ENCODE peak calls at places on chromosomes 16 and 17, in six cellular contexts. D is cardiac muscle cell; G is GM06990; U is CD8-positive, alpha-beta memory T cell; M is left ventricle myocardium inferior; B is NT2/D1. Y is an unnamed sample. For H3K36me3, the result is how much of the 10 kb centered on the place peaks cover.

GRCh38 chr16:62225675-62226074 is 189.4 kb upstream of the CDH8 start:
- DNase-seq in D (peak), B (peak), U (no peak), G (no peak), M (peak), Y (peak)

GRCh38 chr17:58335779-58336455 is 7.3 kb upstream of the TSPOAP1 start:
- DNase-seq in B (no peak), G (peak), M (no peak), U (peak), D (no peak), Y (peak)

GRCh38 chr17:67531291-67531690 is 154.2 kb downstream of the PITPNC1 start:
- DNase-seq in U (no peak), M (peak), B (no peak), D (peak), G (peak), Y (peak)

GRCh38 chr16:70561623-70562022 is 38.0 kb downstream of the SF3B3 start:
- DNase-seq in B (no peak), G (no peak), U (no peak), M (no peak), D (no peak), Y (no peak)

GRCh38 chr17:59627770-59628171 is 8.1 kb downstream of the CLTC start:
- DNase-seq in G (peak), U (no peak), D (no peak), B (no peak), M (no peak), Y (no peak)

GRCh38 chr16:71557299-71557698 is 19.6 kb downstream of the TAT start:
- DNase-seq in U (no peak), B (no peak), M (no peak), D (no peak), G (no peak), Y (no peak)

GRCh38 chr17:16100737-16101400 is 101.2 kb downstream of the TTC19 start:
- DNase-seq in B (no peak), D (peak), M (no peak), G (no peak), U (no peak), Y (no peak)

GRCh38 chr17:27888945-27889344 is 4.2 kb downstream of the LYRM9 start:
- DNase-seq in B (peak), M (no peak), D (peak), G (no peak), U (no peak), Y (no peak)

GRCh38 chr16:71479420-71479819 is 9.7 kb downstream of the ZNF19 start:
- DNase-seq in D (peak), G (no peak), M (no peak), B (peak), U (no peak), Y (no peak)

GRCh38 chr16:83713597-83713996 is 94.2 kb upstream of the HSBP1 start:
- DNase-seq in M (no peak), U (no peak), G (no peak), B (no peak), D (no peak), Y (no peak)

GRCh38 chr17:56939869-56940484 is 20.9 kb downstream of the COIL start:
- DNase-seq in M (no peak), U (peak), G (peak), D (peak), B (peak), Y (no peak)

GRCh38 chr16:74573622-74574021 is 33.3 kb downstream of the GLG1 start:
- DNase-seq in U (no peak), B (no peak), D (no peak), M (no peak), G (no peak), Y (no peak)

GRCh38 chr16:31215287-31216115 is 1.4 kb downstream of the PYDC1 start:
- DNase-seq in M (peak), G (no peak), B (peak), D (peak), U (peak), Y (no peak)

GRCh38 chr17:16478693-16479092 is 13.3 kb downstream of the LRRC75A start:
- DNase-seq in B (no peak), U (no peak), G (no peak), D (no peak), M (no peak), Y (no peak)

GRCh38 chr16:23302045-23302956 is at the start of gene SCNN1B:
- DNase-seq in G (peak), U (no peak), D (no peak), B (no peak), M (no peak), Y (no peak)

GRCh38 chr16:66478733-66479511 is 51.8 kb downstream of the BEAN1 start:
- DNase-seq in D (peak), G (peak), M (peak), B (peak), U (peak), Y (peak)

GRCh38 chr17:29949708-29950107 is 8.3 kb downstream of the EFCAB5 start:
- DNase-seq in D (no peak), U (no peak), B (no peak), G (no peak), M (no peak), Y (no peak)

GRCh38 chr16:38941-39892 is 14.2 kb downstream of the POLR3K start:
- DNase-seq in G (peak), B (no peak), D (no peak), U (peak), M (no peak), Y (peak)

GRCh38 chr17:260031-260791 is 78.8 kb upstream of the DOC2B start:
- DNase-seq in G (no peak), U (no peak), D (no peak), M (no peak), B (no peak), Y (peak)

GRCh38 chr16:85735225-85735722 is 15.6 kb downstream of the C16orf74 start:
- DNase-seq in G (peak), M (no peak), B (no peak), U (peak), D (no peak), Y (peak)

GRCh38 chr17:57876023-57876865 is 26.4 kb upstream of the MRPS23 start:
- DNase-seq in G (no peak), M (no peak), D (no peak), B (no peak), U (no peak), Y (no peak)

GRCh38 chr17:72591500-72592241 is 470.9 kb downstream of the SOX9 start:
- DNase-seq in M (no peak), U (no peak), D (peak), B (no peak), G (peak), Y (no peak)

GRCh38 chr17:38730526-38731379 is 612 bp downstream of the CISD3 start:
- DNase-seq in G (peak), D (peak), U (no peak), M (peak), B (no peak), Y (peak)

GRCh38 chr16:49365711-49366509 is 7.7 kb upstream of the C16orf78 start:
- DNase-seq in U (no peak), B (no peak), M (no peak), G (peak), D (no peak), Y (no peak)

GRCh38 chr16:71499775-71500364 is 10.7 kb upstream of the ZNF19 start:
- DNase-seq in M (no peak), B (peak), D (peak), U (peak), G (peak), Y (no peak)

GRCh38 chr17:2362416-2362815 is 25.1 kb downstream of the SGSM2 start:
- DNase-seq in G (no peak), B (no peak), D (no peak), M (no peak), U (no peak), Y (no peak)

GRCh38 chr17:15490634-15491261 is 23.3 kb upstream of the CDRT4 start:
- DNase-seq in U (no peak), G (no peak), M (peak), D (peak), B (peak), Y (peak)

GRCh38 chr17:83109793-83110645 is 30.6 kb downstream of the METRNL start:
- DNase-seq in D (peak), G (no peak), B (no peak), M (peak), U (no peak), Y (peak)

GRCh38 chr16:73011926-73012325 is 36.0 kb downstream of the ZFHX3 start:
- DNase-seq in D (no peak), M (no peak), U (no peak), B (no peak), G (no peak), Y (peak)

GRCh38 chr17:78615631-78616030 is 38.4 kb upstream of the DNAH17 start:
- DNase-seq in U (no peak), G (no peak), B (no peak), M (no peak), D (no peak), Y (no peak)

GRCh38 chr17:59751955-59752413 is 44.5 kb downstream of the VMP1 start:
- DNase-seq in G (peak), D (no peak), M (no peak), U (no peak), B (no peak), Y (no peak)

GRCh38 chr16:595942-596735 is 6.3 kb downstream of the RAB40C start:
- DNase-seq in M (no peak), B (no peak), G (no peak), D (no peak), U (no peak), Y (no peak)

GRCh38 chr16:399278-400019 is 2.2 kb upstream of the DECR2 start:
- DNase-seq in M (no peak), U (no peak), G (no peak), D (no peak), B (no peak), Y (no peak)

GRCh38 chr17:81335388-81336157 is 40.5 kb upstream of the SLC38A10 start:
- DNase-seq in B (no peak), U (no peak), G (no peak), M (no peak), D (no peak), Y (no peak)

GRCh38 chr17:34420254-34420766 is 57.3 kb upstream of the CCL1 start:
- DNase-seq in B (peak), G (peak), M (peak), D (peak), U (peak), Y (peak)

GRCh38 chr16:4683255-4684029 is 9.9 kb upstream of the NUDT16L1 start:
- DNase-seq in B (no peak), G (no peak), D (no peak), M (no peak), U (no peak), Y (no peak)

GRCh38 chr16:4684030-4684715 is 9.2 kb upstream of the NUDT16L1 start:
- DNase-seq in B (no peak), D (no peak), M (no peak), G (no peak), U (no peak), Y (no peak)

GRCh38 chr16:4681471-4682083 is 11.8 kb upstream of the NUDT16L1 start:
- DNase-seq in U (no peak), B (no peak), G (no peak), D (no peak), M (no peak), Y (no peak)

GRCh38 chr16:4682084-4682581 is 11.2 kb upstream of the NUDT16L1 start:
- DNase-seq in U (no peak), D (no peak), M (no peak), G (no peak), B (no peak), Y (no peak)

GRCh38 chr16:4682616-4683254 is 10.6 kb upstream of the NUDT16L1 start:
- DNase-seq in M (no peak), D (peak), U (no peak), B (peak), G (no peak), Y (peak)
- H3K36me3 ChIP-seq in M (half or more), D (under half), U (under half), B (half or more), G (half or more), Y (under half)

DNA sequence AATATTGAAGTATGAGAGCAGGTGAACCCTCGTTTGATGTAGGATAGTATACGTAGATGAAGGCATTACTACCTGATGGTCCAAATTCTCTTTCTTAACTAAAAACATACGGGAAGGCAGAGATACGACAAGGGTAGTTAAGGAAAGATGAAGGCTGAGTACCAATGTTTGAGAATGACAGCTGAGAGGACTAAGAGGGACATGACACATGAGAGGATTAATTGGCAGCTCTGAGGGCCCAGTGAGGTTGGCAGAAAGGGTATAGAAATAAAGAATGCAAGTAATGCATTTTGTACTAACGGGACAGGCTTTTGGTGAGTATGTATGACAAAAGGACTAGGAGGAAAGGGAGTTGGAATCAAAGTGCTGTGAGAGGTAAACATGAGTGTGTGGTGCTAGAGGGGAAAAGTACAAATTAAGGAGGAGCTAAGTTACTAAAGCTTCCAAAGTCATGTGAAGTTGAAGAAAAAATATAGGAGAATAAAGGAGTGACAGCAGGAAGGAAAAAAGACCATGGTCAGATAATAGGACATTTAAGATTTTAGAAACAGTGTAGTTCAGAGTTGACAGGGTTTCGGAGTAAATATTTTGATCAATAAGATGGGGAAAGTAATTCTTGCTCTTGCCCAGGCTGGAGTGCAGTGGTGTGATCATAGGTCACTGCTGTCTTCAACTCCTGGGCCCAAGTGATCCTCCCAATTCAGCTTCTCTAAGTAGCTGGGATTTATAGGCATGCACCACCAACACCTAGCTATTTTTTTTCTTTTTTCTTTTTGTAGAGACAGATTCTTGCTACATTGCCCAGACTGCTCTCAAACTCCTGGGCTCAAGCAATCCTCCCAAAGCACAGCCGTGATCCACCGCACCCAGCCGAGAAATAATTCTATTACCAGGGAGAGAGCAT is 43.1 kb upstream of the ITGA2B start:
- DNase-seq in M (no peak), G (no peak), U (no peak), B (no peak), D (no peak), Y (no peak)
- H3K36me3 ChIP-seq in M (half or more), G (under half), U (under half), B (half or more), D (under half), Y (half or more)

GRCh38 chr16:8921626-8921984 is 39.5 kb downstream of the LITAFD start:
- DNase-seq in M (no peak), U (no peak), G (no peak), B (no peak), D (no peak), Y (no peak)

GRCh38 chr16:8919934-8920465 is 37.8 kb downstream of the LITAFD start:
- DNase-seq in M (no peak), D (no peak), B (no peak), G (no peak), U (no peak), Y (no peak)

GRCh38 chr16:8923199-8923598 is 40.5 kb downstream of the USP7 start:
- DNase-seq in U (no peak), D (no peak), B (no peak), M (no peak), G (no peak), Y (no peak)

GRCh38 chr16:8919089-8919933 is 37.2 kb downstream of the LITAFD start:
- DNase-seq in D (no peak), G (no peak), M (no peak), U (no peak), B (no peak), Y (no peak)

GRCh38 chr16:8920676-8921625 is 38.8 kb downstream of the LITAFD start:
- DNase-seq in U (no peak), G (no peak), B (no peak), D (no peak), M (no peak), Y (no peak)
- H3K36me3 ChIP-seq in U (half or more), G (under half), B (half or more), D (half or more), M (half or more), Y (under half)

GRCh38 chr16:57051696-57052228 is 40.6 kb upstream of the CPNE2 start:
- DNase-seq in M (no peak), B (no peak), D (no peak), U (no peak), G (no peak), Y (no peak)

GRCh38 chr16:57048095-57048494 is 44.3 kb upstream of the CPNE2 start:
- DNase-seq in B (no peak), U (no peak), G (no peak), D (no peak), M (no peak), Y (no peak)

GRCh38 chr16:57045694-57046381 is 46.5 kb upstream of the CPNE2 start:
- DNase-seq in M (peak), D (peak), B (peak), G (peak), U (peak), Y (peak)

GRCh38 chr16:57053206-57053605 is 39.2 kb upstream of the CPNE2 start:
- DNase-seq in G (no peak), D (no peak), M (no peak), B (no peak), U (no peak), Y (no peak)

GRCh38 chr16:57049678-57050077 is 42.7 kb upstream of the CPNE2 start:
- DNase-seq in U (no peak), D (no peak), M (no peak), B (no peak), G (peak), Y (no peak)
- H3K36me3 ChIP-seq in U (half or more), D (under half), M (under half), B (under half), G (under half), Y (half or more)

DNA sequence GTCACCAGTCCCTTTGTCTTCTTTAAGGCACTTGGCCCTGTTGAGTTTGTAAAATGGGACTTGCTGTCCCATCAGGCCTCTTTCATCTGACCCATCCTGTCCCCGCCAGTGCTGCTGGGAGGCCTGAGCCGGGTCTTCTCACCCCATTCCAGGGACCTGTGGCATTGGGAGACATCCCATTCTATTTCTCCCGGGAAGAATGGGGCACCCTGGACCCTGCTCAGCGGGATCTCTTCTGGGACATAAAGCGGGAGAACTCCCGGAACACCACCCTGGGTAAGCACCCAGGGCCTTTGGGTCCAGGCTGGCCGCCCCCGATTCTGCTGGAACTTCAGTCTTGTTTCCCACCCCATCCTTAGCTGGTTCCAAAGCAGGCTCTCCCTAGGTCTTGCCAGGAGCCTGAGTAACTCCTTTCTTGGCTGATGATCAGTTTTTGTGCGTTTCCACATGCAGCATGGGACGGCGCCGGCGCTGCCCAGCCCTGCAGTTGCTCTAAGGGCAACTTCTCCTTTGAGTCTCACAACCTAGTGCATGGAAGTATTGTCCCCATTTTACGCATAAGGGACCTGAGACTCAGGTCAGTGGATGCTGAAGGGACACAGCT is 4.1 kb downstream of the ZNF213 start:
- DNase-seq in D (no peak), U (no peak), M (no peak), G (no peak), B (no peak), Y (no peak)
- H3K36me3 ChIP-seq in D (under half), U (under half), M (half or more), G (under half), B (half or more), Y (under half)

Y was measured in Peyer's patch.